ENCODE peak calls at places on chromosomes 13 and 19, in nine cellular contexts. G is H1, F is heart left ventricle, Q is lower leg skin, K is ovary, S is transverse colon, V is tibial nerve, J is sigmoid colon, Z is spleen. X is an unnamed sample.

GRCh38 chr13:37736040-37736439 is 133.5 kb downstream of the TRPC4 start:
- DNase-seq in G (no peak), F (no peak), Q (no peak), K (no peak), S (no peak), V (no peak), J (no peak), Z (no peak), X (no peak)

GRCh38 chr19:48629297-48629598 is 7.9 kb downstream of the DBP start:
- DNase-seq in G (no peak), F (no peak), Q (no peak), K (no peak), S (peak), V (no peak), J (peak), Z (no peak), X (no peak)

GRCh38 chr13:77733674-77734073 is 36.2 kb downstream of the SLAIN1 start:
- DNase-seq in G (no peak), F (no peak), Q (no peak), K (no peak), S (no peak), V (no peak), J (no peak), Z (no peak), X (no peak)

GRCh38 chr19:4759388-4760284 is 31.9 kb upstream of the FEM1A start:
- DNase-seq in G (peak), F (peak), Q (peak), K (peak), S (peak), V (peak), J (peak), Z (peak), X (peak)

GRCh38 chr13:20810808-20811207 is 37.0 kb upstream of the EEF1AKMT1 start:
- DNase-seq in G (no peak), F (no peak), Q (no peak), K (no peak), S (no peak), V (no peak), J (no peak), Z (no peak), X (no peak)

GRCh38 chr13:36998624-36999041 is 507 bp downstream of the ALG5 start:
- DNase-seq in G (no peak), F (peak), Q (peak), K (peak), S (peak), V (no peak), J (no peak), Z (peak), X (peak)

GRCh38 chr13:99614465-99614885 is 113.2 kb downstream of the TM9SF2 start:
- DNase-seq in G (no peak), F (no peak), Q (no peak), K (no peak), S (peak), V (no peak), J (no peak), Z (no peak), X (no peak)

GRCh38 chr19:57566396-57567256 is 7.0 kb upstream of the ZNF550 start:
- DNase-seq in G (no peak), F (no peak), Q (no peak), K (no peak), S (no peak), V (no peak), J (no peak), Z (no peak), X (no peak)

GRCh38 chr13:40519637-40520036 is 146.8 kb downstream of the FOXO1 start:
- DNase-seq in G (no peak), F (no peak), Q (no peak), K (no peak), S (no peak), V (no peak), J (no peak), Z (no peak), X (no peak)

GRCh38 chr19:37251308-37252229 is 33.6 kb downstream of the ZNF383 start:
- DNase-seq in G (no peak), F (peak), Q (peak), K (peak), S (peak), V (peak), J (peak), Z (peak), X (peak)

GRCh38 chr19:55345818-55346724 is 6.4 kb downstream of the KMT5C start:
- DNase-seq in G (no peak), F (peak), Q (no peak), K (peak), S (peak), V (peak), J (no peak), Z (no peak), X (no peak)

GRCh38 chr13:36131215-36131930 is at the start of gene DCLK1:
- DNase-seq in G (no peak), F (peak), Q (peak), K (peak), S (peak), V (peak), J (peak), Z (no peak), X (peak)

GRCh38 chr13:75225288-75225687 is 256.7 kb downstream of the TBC1D4 start:
- DNase-seq in G (no peak), F (no peak), Q (no peak), K (no peak), S (no peak), V (no peak), J (no peak), Z (no peak), X (no peak)

GRCh38 chr13:75223981-75224742 is 257.8 kb downstream of the TBC1D4 start:
- DNase-seq in G (no peak), F (no peak), Q (no peak), K (no peak), S (no peak), V (no peak), J (no peak), Z (no peak), X (no peak)

GRCh38 chr13:75222031-75222430 is 259.9 kb downstream of the TBC1D4 start:
- DNase-seq in G (no peak), F (no peak), Q (no peak), K (no peak), S (no peak), V (peak), J (no peak), Z (no peak), X (no peak)

GRCh38 chr13:75226755-75227435 is 255.1 kb downstream of the TBC1D4 start:
- DNase-seq in G (no peak), F (no peak), Q (no peak), K (no peak), S (no peak), V (no peak), J (no peak), Z (no peak), X (no peak)

GRCh38 chr13:75226092-75226491 is 255.9 kb downstream of the TBC1D4 start:
- DNase-seq in G (peak), F (no peak), Q (no peak), K (no peak), S (no peak), V (no peak), J (no peak), Z (no peak), X (no peak)
- TF ChIP-seq POLR2A in G (no peak), F (no peak), Q (no peak), K (no peak), S (no peak), V (no peak), J (no peak), Z (no peak), X (no peak)

GRCh38 chr19:12664406-12665280 is 1.9 kb downstream of the MAN2B1 start:
- DNase-seq in G (no peak), F (no peak), Q (no peak), K (no peak), S (no peak), V (no peak), J (no peak), Z (peak), X (no peak)

GRCh38 chr19:12665281-12665573 is 1.3 kb downstream of the MAN2B1 start:
- DNase-seq in G (no peak), F (peak), Q (no peak), K (no peak), S (peak), V (no peak), J (no peak), Z (peak), X (peak)

GRCh38 chr19:12665646-12666304 is 767 bp downstream of the MAN2B1 start:
- DNase-seq in G (no peak), F (no peak), Q (no peak), K (no peak), S (no peak), V (no peak), J (no peak), Z (peak), X (no peak)

GRCh38 chr19:12667903-12668302 is 1.3 kb downstream of the WDR83 start:
- DNase-seq in G (no peak), F (no peak), Q (no peak), K (no peak), S (no peak), V (no peak), J (no peak), Z (no peak), X (no peak)

DNA sequence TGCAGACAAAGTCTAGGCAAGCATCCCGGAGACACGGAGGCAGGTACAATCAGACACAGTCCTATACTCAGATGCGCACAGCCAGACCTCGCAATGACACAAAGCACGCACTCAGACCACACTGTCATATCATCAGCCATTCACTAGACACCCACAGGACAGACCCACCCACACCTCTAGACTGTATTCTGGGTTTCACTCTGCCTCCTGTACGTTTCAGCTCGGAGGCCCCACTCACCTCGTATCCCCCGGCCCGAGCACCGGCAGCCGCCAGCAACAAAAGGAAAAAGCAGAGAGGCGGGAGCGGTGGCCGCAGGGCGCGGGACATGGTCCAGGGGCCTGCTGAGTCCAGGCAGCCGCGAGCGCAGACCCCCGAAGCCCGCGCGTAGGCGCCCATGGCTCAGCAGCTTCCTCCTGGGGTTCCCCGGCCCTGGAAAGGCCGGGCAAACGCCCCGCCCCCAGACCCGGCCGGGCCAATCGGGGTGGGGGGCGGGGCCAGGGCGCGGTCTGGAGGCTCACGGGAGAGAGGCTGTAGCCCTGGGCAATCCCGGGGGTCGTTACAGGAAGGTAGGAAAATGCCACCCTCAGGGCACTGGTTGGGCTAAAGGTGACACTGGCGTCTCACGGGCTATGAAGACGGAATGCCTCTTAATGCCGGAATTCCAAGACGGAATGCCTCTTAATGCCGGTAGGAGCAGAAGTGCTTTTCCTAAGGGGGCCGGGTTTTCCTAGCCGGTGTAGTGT is at the start of the genes MAN2B1 and WDR83:
- DNase-seq in G (no peak), F (peak), Q (peak), K (peak), S (peak), V (peak), J (peak), Z (peak), X (peak)
- TF ChIP-seq POLR2A in G (no peak), F (peak), Q (no peak), K (no peak), S (peak), V (peak), J (no peak), Z (no peak), X (no peak)

GRCh38 chr19:7376151-7376852 is 27.6 kb downstream of the ARHGEF18 start:
- DNase-seq in G (no peak), F (no peak), Q (no peak), K (no peak), S (no peak), V (no peak), J (no peak), Z (no peak), X (no peak)

GRCh38 chr19:7372810-7373209 is 24.1 kb downstream of the ARHGEF18 start:
- DNase-seq in G (no peak), F (no peak), Q (no peak), K (no peak), S (no peak), V (no peak), J (peak), Z (no peak), X (no peak)

GRCh38 chr19:7381073-7381390 is 32.3 kb downstream of the ARHGEF18 start:
- DNase-seq in G (no peak), F (no peak), Q (no peak), K (no peak), S (no peak), V (no peak), J (no peak), Z (no peak), X (no peak)

GRCh38 chr19:7373862-7374261 is 25.1 kb downstream of the ARHGEF18 start:
- DNase-seq in G (no peak), F (no peak), Q (no peak), K (no peak), S (peak), V (no peak), J (no peak), Z (no peak), X (no peak)

GRCh38 chr19:7377196-7377595 is 28.5 kb downstream of the ARHGEF18 start:
- DNase-seq in G (no peak), F (no peak), Q (no peak), K (no peak), S (no peak), V (no peak), J (no peak), Z (no peak), X (no peak)
- TF ChIP-seq POLR2A in G (no peak), F (no peak), Q (no peak), K (no peak), S (no peak), V (no peak), J (no peak), Z (no peak), X (no peak)

DNA sequence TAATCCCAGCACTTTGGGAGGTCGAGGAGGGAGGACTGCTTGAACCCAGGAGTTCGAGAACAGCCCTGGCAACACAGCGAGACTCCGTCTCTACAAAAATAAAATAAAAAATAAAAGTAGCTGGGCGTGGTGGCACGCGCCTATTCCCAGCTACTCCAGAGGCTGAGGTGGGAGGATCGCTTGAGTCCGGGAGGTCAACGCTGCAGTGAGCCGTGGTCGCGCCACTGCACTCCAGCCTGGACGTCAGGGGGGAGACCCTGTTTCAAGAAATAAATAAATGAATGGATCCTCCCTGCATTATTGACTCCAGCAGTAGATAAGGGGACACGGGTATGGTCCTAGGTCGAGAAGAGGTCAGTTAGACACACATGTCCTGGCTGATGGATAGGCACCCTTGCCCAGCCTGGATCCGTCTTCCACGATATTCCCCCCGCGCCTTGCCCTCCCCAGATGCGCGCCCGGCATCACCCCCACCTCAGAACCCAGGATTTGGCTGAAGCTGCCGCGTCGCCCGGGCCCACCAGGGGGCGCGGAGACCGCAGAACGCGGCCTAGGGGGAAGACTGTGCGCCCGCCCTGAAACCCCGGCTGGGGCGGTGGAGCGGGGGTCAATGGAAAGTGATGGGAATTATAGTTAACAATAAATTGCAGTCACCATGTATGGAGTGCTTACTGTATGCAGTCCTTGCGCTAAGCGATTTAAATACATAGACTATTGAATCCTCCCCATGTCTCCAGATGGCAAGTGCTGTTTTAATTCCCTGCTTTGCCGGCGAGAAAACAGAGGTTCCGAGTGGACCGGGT is 2.1 kb upstream of the HOOK2 start:
- DNase-seq in G (no peak), F (peak), Q (peak), K (peak), S (peak), V (peak), J (peak), Z (peak), X (peak)
- TF ChIP-seq POLR2A in G (no peak), F (peak), Q (no peak), K (no peak), S (no peak), V (no peak), J (no peak), Z (no peak), X (no peak)

DNA sequence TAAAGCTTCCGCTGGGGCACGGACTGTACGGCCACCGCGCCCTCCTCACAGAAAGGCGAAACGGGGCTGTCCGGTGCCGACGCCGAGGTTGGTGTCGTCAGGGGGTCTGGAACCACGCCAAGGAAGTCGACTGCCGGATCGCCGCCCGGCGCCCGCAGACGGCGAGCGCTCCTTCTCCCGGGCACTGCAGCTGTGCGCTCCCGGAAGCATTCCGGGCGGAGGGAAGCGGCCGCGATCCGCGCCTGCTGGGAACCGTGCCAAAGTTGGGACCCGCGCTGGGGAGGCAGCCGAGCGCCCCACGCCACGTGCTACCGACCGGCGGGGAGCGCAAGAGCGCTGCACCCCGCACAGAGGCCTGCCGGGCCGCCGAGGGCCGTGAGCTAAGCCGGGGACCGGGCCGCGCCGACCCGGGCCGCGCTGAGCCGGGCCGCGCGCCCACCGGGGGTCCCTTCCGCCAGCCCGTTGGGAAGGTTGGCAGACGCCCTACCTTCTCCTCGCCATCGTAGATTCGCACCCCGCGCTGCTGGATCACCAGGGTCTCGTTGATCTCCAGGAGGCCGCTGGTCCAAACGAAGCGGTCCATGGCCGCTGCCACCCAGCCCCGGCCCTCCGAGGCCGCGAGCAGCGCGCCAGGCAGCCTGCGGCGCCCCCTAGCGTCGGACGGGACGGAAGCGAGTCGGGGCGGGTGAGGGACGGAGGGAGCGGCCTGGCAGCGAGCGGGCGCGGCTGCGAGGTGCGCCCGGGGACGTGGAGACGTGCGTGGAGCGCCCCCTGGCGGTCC is at the start of gene VPS36:
- DNase-seq in G (peak), F (peak), Q (peak), K (peak), S (peak), V (peak), J (peak), Z (peak), X (peak)
- TF ChIP-seq POLR2A in G (peak), F (peak), Q (no peak), K (peak), S (peak), V (peak), J (peak), Z (no peak), X (peak)

X was measured in adrenal gland.